ENCODE peak calls at places on chromosomes 13 and 19, in six cellular contexts. One of them, this sample, is unnamed.

GRCh38 chr19:56132316-56132822 is 8.7 kb upstream of the ZNF444 start:
- DNase-seq in HepG2: peak; percentile 50
- DNase-seq in GM12878: no peak
- DNase-seq in IMR-90: peak; percentile 66
- DNase-seq in K562: no peak
- DNase-seq in SK-N-SH: no peak
- DNase-seq in this sample: no peak

GRCh38 chr19:1760020-1760419 is 6.7 kb downstream of the ONECUT3 start:
- DNase-seq in K562: no peak
- DNase-seq in IMR-90: no peak
- DNase-seq in SK-N-SH: peak; percentile 46
- DNase-seq in GM12878: no peak
- DNase-seq in HepG2: no peak
- DNase-seq in this sample: no peak

GRCh38 chr19:2575734-2576481 is 100.0 kb downstream of the GADD45B start:
- DNase-seq in IMR-90: peak; percentile 69
- DNase-seq in GM12878: no peak
- DNase-seq in HepG2: peak; percentile 79
- DNase-seq in K562: no peak
- DNase-seq in SK-N-SH: peak; percentile 53
- DNase-seq in this sample: no peak

GRCh38 chr19:13181747-13182388 is 31.7 kb downstream of the IER2 start:
- DNase-seq in IMR-90: peak; percentile 64
- DNase-seq in HepG2: no peak
- DNase-seq in SK-N-SH: peak; percentile 60
- DNase-seq in GM12878: no peak
- DNase-seq in K562: peak; percentile 16
- DNase-seq in this sample: no peak

GRCh38 chr13:62084728-62085127 is 669.1 kb upstream of the PCDH20 start:
- DNase-seq in GM12878: no peak
- DNase-seq in HepG2: no peak
- DNase-seq in K562: no peak
- DNase-seq in SK-N-SH: no peak
- DNase-seq in IMR-90: no peak
- DNase-seq in this sample: no peak

GRCh38 chr19:11737964-11738745 is 591 bp downstream of the ZNF823 start:
- DNase-seq in GM12878: no peak
- DNase-seq in IMR-90: peak; percentile 12
- DNase-seq in K562: peak; percentile 38
- DNase-seq in SK-N-SH: peak; percentile 71
- DNase-seq in HepG2: peak; percentile 67
- DNase-seq in this sample: peak; percentile 43

GRCh38 chr13:49807681-49808080 is 15.2 kb upstream of the KPNA3 start:
- DNase-seq in HepG2: peak; percentile 88
- DNase-seq in GM12878: no peak
- DNase-seq in K562: no peak
- DNase-seq in SK-N-SH: no peak
- DNase-seq in IMR-90: no peak
- DNase-seq in this sample: no peak

GRCh38 chr13:57704031-57704430 is 72.5 kb downstream of the PCDH17 start:
- DNase-seq in IMR-90: no peak
- DNase-seq in GM12878: no peak
- DNase-seq in SK-N-SH: no peak
- DNase-seq in HepG2: no peak
- DNase-seq in K562: no peak
- DNase-seq in this sample: no peak

GRCh38 chr13:52845766-52846566 is 2.5 kb downstream of the PCDH8 start:
- DNase-seq in GM12878: no peak
- DNase-seq in SK-N-SH: peak; percentile 88
- DNase-seq in HepG2: no peak
- DNase-seq in IMR-90: no peak
- DNase-seq in K562: no peak
- DNase-seq in this sample: no peak

GRCh38 chr13:25468330-25469178 is 96.8 kb downstream of the ATP8A2 start:
- DNase-seq in K562: peak; percentile 90
- DNase-seq in GM12878: no peak
- DNase-seq in HepG2: no peak
- DNase-seq in SK-N-SH: peak; percentile 94
- DNase-seq in IMR-90: no peak
- DNase-seq in this sample: peak; percentile 15

GRCh38 chr19:55451163-55451521 is 8.0 kb upstream of the SHISA7 start:
- DNase-seq in SK-N-SH: no peak
- DNase-seq in HepG2: no peak
- DNase-seq in K562: peak; percentile 44
- DNase-seq in GM12878: no peak
- DNase-seq in IMR-90: no peak
- DNase-seq in this sample: no peak

GRCh38 chr13:39501711-39502324 is 101.2 kb downstream of the LHFPL6 start:
- DNase-seq in IMR-90: no peak
- DNase-seq in HepG2: no peak
- DNase-seq in K562: no peak
- DNase-seq in GM12878: no peak
- DNase-seq in SK-N-SH: no peak
- DNase-seq in this sample: no peak

GRCh38 chr13:103517066-103517767 is 451.0 kb upstream of the SLC10A2 start:
- DNase-seq in IMR-90: no peak
- DNase-seq in K562: no peak
- DNase-seq in GM12878: peak; percentile 57
- DNase-seq in HepG2: no peak
- DNase-seq in SK-N-SH: no peak
- DNase-seq in this sample: no peak

GRCh38 chr19:49879243-49879960 is 1.9 kb downstream of the TBC1D17 start:
- DNase-seq in SK-N-SH: no peak
- DNase-seq in K562: no peak
- DNase-seq in GM12878: no peak
- DNase-seq in IMR-90: no peak
- DNase-seq in HepG2: no peak
- DNase-seq in this sample: no peak

GRCh38 chr13:50645092-50645491 is 198.4 kb downstream of the DLEU7 start:
- DNase-seq in HepG2: no peak
- DNase-seq in K562: no peak
- DNase-seq in GM12878: no peak
- DNase-seq in SK-N-SH: no peak
- DNase-seq in IMR-90: no peak
- DNase-seq in this sample: no peak

GRCh38 chr19:8832132-8833021 is at the start of the genes MBD3L1 and ZNF558:
- DNase-seq in HepG2: peak; percentile 80
- DNase-seq in K562: peak; percentile 99
- DNase-seq in IMR-90: peak; percentile 97
- DNase-seq in GM12878: peak; percentile 40
- DNase-seq in SK-N-SH: peak; percentile 97
- DNase-seq in this sample: peak; percentile 83

GRCh38 chr13:27907139-27907787 is 12.5 kb upstream of the PDX1 start:
- DNase-seq in K562: no peak
- DNase-seq in HepG2: no peak
- DNase-seq in IMR-90: no peak
- DNase-seq in GM12878: no peak
- DNase-seq in SK-N-SH: no peak
- DNase-seq in this sample: no peak

GRCh38 chr19:6198896-6199239 is 63.4 kb downstream of the ACSBG2 start:
- DNase-seq in SK-N-SH: no peak
- DNase-seq in GM12878: no peak
- DNase-seq in HepG2: no peak
- DNase-seq in IMR-90: no peak
- DNase-seq in K562: no peak
- DNase-seq in this sample: no peak

GRCh38 chr19:53881482-53882390 is at the start of gene PRKCG:
- DNase-seq in IMR-90: no peak
- DNase-seq in HepG2: peak; percentile 44
- DNase-seq in K562: peak; percentile 66
- DNase-seq in SK-N-SH: peak; percentile 76
- DNase-seq in GM12878: no peak
- DNase-seq in this sample: peak; percentile 70

DNA sequence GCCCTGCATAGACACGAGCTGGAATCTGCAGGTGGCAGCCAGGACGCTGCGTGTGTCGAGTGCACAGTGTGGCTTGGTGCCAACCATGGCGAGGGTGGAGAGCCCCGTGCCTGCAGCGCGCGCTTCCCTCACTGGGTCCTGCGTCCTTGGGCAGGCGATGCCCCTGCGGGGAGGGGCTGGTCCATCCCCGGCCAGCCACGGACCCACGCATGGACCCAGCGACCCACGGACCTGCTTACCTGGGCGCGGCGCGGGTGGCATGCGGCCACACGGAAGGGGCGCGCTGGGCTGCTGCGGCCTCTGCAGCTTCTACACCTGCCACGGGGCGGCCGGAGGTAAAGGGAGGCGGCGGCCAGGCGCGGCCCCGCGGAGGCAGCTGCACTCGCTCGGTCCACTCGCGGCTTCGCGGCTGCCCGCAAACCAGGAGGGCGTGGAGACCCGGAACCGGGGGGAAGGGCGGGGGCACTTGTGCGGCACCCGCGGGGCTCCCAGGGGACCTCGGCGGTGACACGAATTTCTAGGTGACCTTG is 569 bp upstream of the MCF2L start:
- DNase-seq in GM12878: no peak
- DNase-seq in HepG2: no peak
- DNase-seq in K562: no peak
- DNase-seq in IMR-90: no peak
- DNase-seq in SK-N-SH: peak; percentile 82
- DNase-seq in this sample: peak; percentile 10
- TF ChIP-seq SMC3 in GM12878: no peak
- TF ChIP-seq SMC3 in HepG2: no peak
- TF ChIP-seq SMC3 in K562: no peak
- TF ChIP-seq SMC3 in IMR-90: no peak
- TF ChIP-seq SMC3 in SK-N-SH: no peak
- TF ChIP-seq SMC3 in this sample: no peak

DNA sequence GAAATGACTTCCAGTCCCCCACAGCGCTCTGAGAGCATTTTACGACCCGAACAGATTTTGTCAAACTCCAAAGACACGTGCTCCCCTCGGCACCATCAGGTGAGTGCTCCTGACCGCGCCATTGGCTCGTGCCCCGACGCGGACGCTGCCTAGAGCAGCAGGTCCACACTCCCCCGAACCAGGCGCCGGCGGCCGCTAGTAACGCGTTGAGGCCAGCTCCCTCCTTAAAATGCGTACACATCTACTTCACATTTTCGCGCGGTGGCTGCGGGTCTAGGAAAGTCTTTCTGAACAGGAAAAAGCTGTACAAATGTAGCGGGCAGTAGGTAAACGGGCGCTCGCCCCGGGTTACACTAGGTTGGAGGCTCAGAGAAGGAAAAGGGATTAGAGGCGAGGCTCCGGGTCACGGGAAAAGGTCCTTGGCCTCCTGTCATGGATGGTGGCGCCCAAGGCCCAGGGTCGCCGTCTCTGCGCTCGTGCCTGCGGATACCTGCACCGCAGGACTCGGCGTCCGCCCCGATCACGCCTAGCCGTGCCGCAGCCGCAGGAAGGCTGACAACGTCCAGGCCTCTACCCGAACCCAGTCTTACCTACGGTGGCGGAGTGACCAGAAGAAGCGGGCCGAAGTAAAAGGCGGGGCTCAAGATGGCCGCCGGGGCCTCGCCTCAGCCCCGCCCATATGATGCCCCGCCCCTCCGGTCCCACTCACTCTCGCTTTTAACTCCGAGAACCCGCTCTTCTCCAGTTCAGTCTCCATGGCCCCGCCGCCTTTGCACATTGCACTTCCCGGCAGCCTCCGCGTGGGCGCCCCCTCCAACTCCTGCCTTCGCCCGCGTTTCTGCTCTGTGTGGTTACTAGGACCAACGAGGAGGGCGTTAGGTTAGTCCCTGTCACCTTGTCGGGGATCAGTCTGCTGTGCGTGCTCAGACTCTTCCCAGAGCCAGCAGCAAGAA is at the start of gene ESD:
- DNase-seq in GM12878: peak; percentile 61
- DNase-seq in HepG2: peak; percentile 90
- DNase-seq in K562: peak; percentile 90
- DNase-seq in IMR-90: peak; percentile 87
- DNase-seq in SK-N-SH: peak; percentile 94
- DNase-seq in this sample: peak; percentile 90
- TF ChIP-seq SMC3 in GM12878: no peak
- TF ChIP-seq SMC3 in HepG2: no peak
- TF ChIP-seq SMC3 in K562: no peak
- TF ChIP-seq SMC3 in IMR-90: no peak
- TF ChIP-seq SMC3 in SK-N-SH: no peak
- TF ChIP-seq SMC3 in this sample: no peak

DNA sequence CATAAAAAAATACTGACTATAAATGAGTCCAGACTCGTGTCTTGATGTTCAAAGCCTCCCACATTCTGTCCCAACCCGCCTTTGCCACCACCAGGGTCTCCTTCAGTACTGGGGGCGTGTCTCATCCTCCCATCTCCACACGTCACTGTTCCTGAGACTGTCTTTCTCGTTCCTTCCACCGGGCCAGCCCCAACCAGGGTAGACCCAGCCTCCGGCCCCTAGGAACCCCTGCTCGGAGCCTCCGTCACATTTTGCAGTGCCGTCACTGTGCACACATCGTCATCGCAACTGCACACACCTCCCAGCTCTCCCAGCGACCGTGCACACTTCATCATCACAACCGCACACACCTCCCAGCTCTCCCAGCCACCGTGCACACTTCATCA is 73.4 kb downstream of the SPACA7 start:
- DNase-seq in GM12878: no peak
- DNase-seq in IMR-90: no peak
- DNase-seq in SK-N-SH: peak; percentile 25
- DNase-seq in HepG2: no peak
- DNase-seq in K562: no peak
- DNase-seq in this sample: no peak
- TF ChIP-seq SMC3 in GM12878: no peak
- TF ChIP-seq SMC3 in IMR-90: no peak
- TF ChIP-seq SMC3 in SK-N-SH: no peak
- TF ChIP-seq SMC3 in HepG2: no peak
- TF ChIP-seq SMC3 in K562: no peak
- TF ChIP-seq SMC3 in this sample: no peak

GRCh38 chr19:47701717-47702552 is 11.3 kb upstream of the EHD2 start:
- DNase-seq in GM12878: no peak
- DNase-seq in SK-N-SH: no peak
- DNase-seq in IMR-90: no peak
- DNase-seq in K562: no peak
- DNase-seq in HepG2: no peak
- DNase-seq in this sample: no peak

GRCh38 chr19:47703301-47703700 is 9.9 kb upstream of the EHD2 start:
- DNase-seq in K562: no peak
- DNase-seq in HepG2: no peak
- DNase-seq in GM12878: no peak
- DNase-seq in SK-N-SH: no peak
- DNase-seq in IMR-90: no peak
- DNase-seq in this sample: no peak

GRCh38 chr19:47704656-47705055 is 8.6 kb upstream of the EHD2 start:
- DNase-seq in HepG2: no peak
- DNase-seq in GM12878: no peak
- DNase-seq in SK-N-SH: no peak
- DNase-seq in IMR-90: no peak
- DNase-seq in K562: no peak
- DNase-seq in this sample: no peak

GRCh38 chr19:47702671-47703070 is 10.6 kb upstream of the EHD2 start:
- DNase-seq in K562: no peak
- DNase-seq in SK-N-SH: no peak
- DNase-seq in IMR-90: no peak
- DNase-seq in HepG2: no peak
- DNase-seq in GM12878: no peak
- DNase-seq in this sample: no peak

DNA sequence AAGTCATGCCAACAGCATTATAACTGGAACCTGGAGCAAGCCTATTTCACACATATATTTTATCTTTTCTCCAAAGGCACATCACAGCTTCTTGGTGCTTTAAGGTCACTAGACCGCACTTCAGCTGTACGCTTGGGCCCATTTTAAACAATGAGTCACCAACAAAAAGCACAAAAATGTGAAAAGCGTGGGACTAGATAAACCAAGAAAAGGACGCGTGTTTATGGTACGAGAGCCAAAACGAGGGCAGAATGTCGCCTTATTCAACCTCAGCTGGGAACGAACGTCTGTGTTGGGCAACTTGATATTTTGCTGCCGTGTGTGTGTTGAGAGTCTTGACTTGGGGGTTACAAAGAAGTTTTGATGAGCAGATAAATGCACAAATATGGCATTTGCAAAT is 9.2 kb upstream of the EHD2 start:
- DNase-seq in K562: no peak
- DNase-seq in IMR-90: peak; percentile 99
- DNase-seq in GM12878: no peak
- DNase-seq in HepG2: no peak
- DNase-seq in SK-N-SH: no peak
- DNase-seq in this sample: no peak
- TF ChIP-seq SMC3 in K562: no peak
- TF ChIP-seq SMC3 in IMR-90: no peak
- TF ChIP-seq SMC3 in GM12878: no peak
- TF ChIP-seq SMC3 in HepG2: no peak
- TF ChIP-seq SMC3 in SK-N-SH: no peak
- TF ChIP-seq SMC3 in this sample: no peak

This sample was measured in A549.